ENCODE peak calls at places on chromosomes 1 and 21, in four cellular contexts. One of them, this sample, is unnamed.
A peak's percentile ranks its signal among the peaks of the same experiment; 100 is the strongest.

GRCh38 chr1:170267317-170267716 is 121.6 kb downstream of the NTMT2 start:
- DNase-seq in HepG2: no peak
- DNase-seq in HCT116: peak; percentile 19
- DNase-seq in H1: peak; percentile 15
- DNase-seq in this sample: no peak

GRCh38 chr1:75855010-75855409 is 58.3 kb downstream of the MSH4 start:
- DNase-seq in HepG2: peak; percentile 75
- DNase-seq in HCT116: peak; percentile 8
- DNase-seq in H1: no peak
- DNase-seq in this sample: peak; percentile 40

GRCh38 chr21:14114251-14114650 is 96.5 kb downstream of the LIPI start:
- DNase-seq in HepG2: no peak
- DNase-seq in HCT116: no peak
- DNase-seq in H1: no peak
- DNase-seq in this sample: no peak

GRCh38 chr1:67970088-67970487 is 80.3 kb downstream of the DIRAS3 start:
- DNase-seq in HepG2: no peak
- DNase-seq in HCT116: peak; percentile 63
- DNase-seq in H1: no peak
- DNase-seq in this sample: no peak

GRCh38 chr1:25468037-25468436 is 37.3 kb downstream of the MACO1 start:
- DNase-seq in HepG2: no peak
- DNase-seq in HCT116: no peak
- DNase-seq in H1: no peak
- DNase-seq in this sample: no peak

GRCh38 chr1:40951943-40952743 is 27.4 kb upstream of the CTPS1 start:
- DNase-seq in HepG2: peak; percentile 61
- DNase-seq in HCT116: peak; percentile 62
- DNase-seq in H1: peak; percentile 67
- DNase-seq in this sample: peak; percentile 84

GRCh38 chr21:16363563-16363962 is 633.8 kb downstream of the USP25 start:
- DNase-seq in HepG2: no peak
- DNase-seq in HCT116: no peak
- DNase-seq in H1: no peak
- DNase-seq in this sample: no peak

GRCh38 chr1:55951291-55951690 is 628.1 kb downstream of the PLPP3 start:
- DNase-seq in HepG2: no peak
- DNase-seq in HCT116: no peak
- DNase-seq in H1: no peak
- DNase-seq in this sample: no peak

GRCh38 chr21:14306143-14306907 is 76.6 kb downstream of the HSPA13 start:
- DNase-seq in HepG2: no peak
- DNase-seq in HCT116: no peak
- DNase-seq in H1: no peak
- DNase-seq in this sample: no peak

GRCh38 chr1:207887542-207887941 is 23.4 kb downstream of the CD34 start:
- DNase-seq in HepG2: no peak
- DNase-seq in HCT116: no peak
- DNase-seq in H1: no peak
- DNase-seq in this sample: no peak

GRCh38 chr1:208044568-208045241 is 133.8 kb upstream of the CD34 start:
- DNase-seq in HepG2: no peak
- DNase-seq in HCT116: no peak
- DNase-seq in H1: no peak
- DNase-seq in this sample: no peak

GRCh38 chr1:205849619-205850355 is at the start of gene PM20D1:
- DNase-seq in HepG2: no peak
- DNase-seq in HCT116: no peak
- DNase-seq in H1: peak; percentile 19
- DNase-seq in this sample: peak; percentile 80

GRCh38 chr1:239268007-239268406 is 118.4 kb upstream of the CHRM3 start:
- DNase-seq in HepG2: no peak
- DNase-seq in HCT116: no peak
- DNase-seq in H1: no peak
- DNase-seq in this sample: no peak

GRCh38 chr1:169692766-169693460 is 18.5 kb downstream of the SELL start:
- DNase-seq in HepG2: no peak
- DNase-seq in HCT116: no peak
- DNase-seq in H1: no peak
- DNase-seq in this sample: no peak

GRCh38 chr1:16231331-16232315 is 5.4 kb downstream of the CPLANE2 start:
- DNase-seq in HepG2: no peak
- DNase-seq in HCT116: no peak
- DNase-seq in H1: no peak
- DNase-seq in this sample: peak; percentile 59

GRCh38 chr1:6104631-6105030 is 58.9 kb downstream of the KCNAB2 start:
- DNase-seq in HepG2: no peak
- DNase-seq in HCT116: no peak
- DNase-seq in H1: no peak
- DNase-seq in this sample: no peak

GRCh38 chr1:67085326-67085725 is 31.4 kb upstream of the SLC35D1 start:
- DNase-seq in HepG2: no peak
- DNase-seq in HCT116: no peak
- DNase-seq in H1: no peak
- DNase-seq in this sample: no peak

GRCh38 chr1:204207136-204207616 is 6.6 kb downstream of the GOLT1A start:
- DNase-seq in HepG2: peak; percentile 19
- DNase-seq in HCT116: peak; percentile 18
- DNase-seq in H1: peak; percentile 41
- DNase-seq in this sample: peak; percentile 70

GRCh38 chr1:151706464-151707415 is 9.9 kb downstream of the CELF3 start:
- DNase-seq in HepG2: no peak
- DNase-seq in HCT116: no peak
- DNase-seq in H1: no peak
- DNase-seq in this sample: no peak

GRCh38 chr1:111600886-111601386 is 18.7 kb upstream of the RAP1A start:
- DNase-seq in HepG2: no peak
- DNase-seq in HCT116: no peak
- DNase-seq in H1: no peak
- DNase-seq in this sample: no peak

GRCh38 chr1:99728494-99729235 is 37.8 kb downstream of the FRRS1 start:
- DNase-seq in HepG2: peak; percentile 56
- DNase-seq in HCT116: peak; percentile 41
- DNase-seq in H1: no peak
- DNase-seq in this sample: peak; percentile 21

GRCh38 chr1:243411472-243411871 is 155.6 kb downstream of the SDCCAG8 start:
- DNase-seq in HepG2: no peak
- DNase-seq in HCT116: no peak
- DNase-seq in H1: no peak
- DNase-seq in this sample: no peak

GRCh38 chr1:154474802-154475201 is 27.2 kb upstream of the TDRD10 start:
- DNase-seq in HepG2: peak; percentile 51
- DNase-seq in HCT116: peak; percentile 73
- DNase-seq in H1: no peak
- DNase-seq in this sample: no peak

GRCh38 chr1:246136477-246136876 is 370.6 kb downstream of the SMYD3 start:
- DNase-seq in HepG2: no peak
- DNase-seq in HCT116: no peak
- DNase-seq in H1: no peak
- DNase-seq in this sample: no peak

GRCh38 chr1:163747855-163748254 is 426.1 kb downstream of the NUF2 start:
- DNase-seq in HepG2: no peak
- DNase-seq in HCT116: no peak
- DNase-seq in H1: no peak
- DNase-seq in this sample: no peak

GRCh38 chr1:22320703-22321344 is 130.8 kb upstream of the ZBTB40 start:
- DNase-seq in HepG2: no peak
- DNase-seq in HCT116: no peak
- DNase-seq in H1: no peak
- DNase-seq in this sample: no peak

GRCh38 chr1:235946570-235946981 is 79.9 kb upstream of the LYST start:
- DNase-seq in HepG2: no peak
- DNase-seq in HCT116: no peak
- DNase-seq in H1: no peak
- DNase-seq in this sample: no peak

GRCh38 chr1:223353939-223354338 is 10.0 kb downstream of the SUSD4 start:
- DNase-seq in HepG2: no peak
- DNase-seq in HCT116: no peak
- DNase-seq in H1: no peak
- DNase-seq in this sample: no peak

GRCh38 chr1:150609726-150610125 is 19.7 kb downstream of the ENSA start:
- DNase-seq in HepG2: no peak
- DNase-seq in HCT116: no peak
- DNase-seq in H1: no peak
- DNase-seq in this sample: no peak

GRCh38 chr1:94406446-94406845 is 11.7 kb upstream of the ABCD3 start:
- DNase-seq in HepG2: no peak
- DNase-seq in HCT116: no peak
- DNase-seq in H1: no peak
- DNase-seq in this sample: no peak

GRCh38 chr1:115492880-115493279 is 148.9 kb upstream of the VANGL1 start:
- DNase-seq in HepG2: no peak
- DNase-seq in HCT116: no peak
- DNase-seq in H1: no peak
- DNase-seq in this sample: no peak

GRCh38 chr21:23452384-23453083 is 2154.7 kb downstream of the MRPL39 start:
- DNase-seq in HepG2: no peak
- DNase-seq in HCT116: no peak
- DNase-seq in H1: peak; percentile 54
- DNase-seq in this sample: no peak

GRCh38 chr21:25955646-25956045 is 214.9 kb downstream of the APP start:
- DNase-seq in HepG2: no peak
- DNase-seq in HCT116: no peak
- DNase-seq in H1: no peak
- DNase-seq in this sample: no peak

GRCh38 chr1:231093158-231093922 is 53.3 kb upstream of the FAM89A start:
- DNase-seq in HepG2: no peak
- DNase-seq in HCT116: no peak
- DNase-seq in H1: no peak
- DNase-seq in this sample: peak; percentile 24

DNA sequence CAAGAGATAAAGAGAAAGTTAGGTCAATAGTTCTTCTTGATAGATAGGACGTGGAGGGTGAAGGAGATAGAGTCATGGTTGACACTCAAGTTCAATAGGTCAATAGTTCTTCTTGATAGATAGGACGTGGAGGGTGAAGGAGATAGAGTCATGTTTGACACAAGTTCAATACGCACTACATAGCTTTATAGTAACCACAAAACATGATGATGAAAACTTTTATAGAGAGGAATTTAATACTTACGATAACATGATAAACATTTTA is 5.8 kb upstream of the DDX59 start:
- DNase-seq in HepG2: no peak
- DNase-seq in HCT116: no peak
- DNase-seq in H1: no peak
- DNase-seq in this sample: no peak
- TF ChIP-seq FOSL1 in HepG2: no peak
- TF ChIP-seq FOSL1 in HCT116: no peak
- TF ChIP-seq FOSL1 in H1: no peak
- TF ChIP-seq FOSL1 in this sample: no peak

DNA sequence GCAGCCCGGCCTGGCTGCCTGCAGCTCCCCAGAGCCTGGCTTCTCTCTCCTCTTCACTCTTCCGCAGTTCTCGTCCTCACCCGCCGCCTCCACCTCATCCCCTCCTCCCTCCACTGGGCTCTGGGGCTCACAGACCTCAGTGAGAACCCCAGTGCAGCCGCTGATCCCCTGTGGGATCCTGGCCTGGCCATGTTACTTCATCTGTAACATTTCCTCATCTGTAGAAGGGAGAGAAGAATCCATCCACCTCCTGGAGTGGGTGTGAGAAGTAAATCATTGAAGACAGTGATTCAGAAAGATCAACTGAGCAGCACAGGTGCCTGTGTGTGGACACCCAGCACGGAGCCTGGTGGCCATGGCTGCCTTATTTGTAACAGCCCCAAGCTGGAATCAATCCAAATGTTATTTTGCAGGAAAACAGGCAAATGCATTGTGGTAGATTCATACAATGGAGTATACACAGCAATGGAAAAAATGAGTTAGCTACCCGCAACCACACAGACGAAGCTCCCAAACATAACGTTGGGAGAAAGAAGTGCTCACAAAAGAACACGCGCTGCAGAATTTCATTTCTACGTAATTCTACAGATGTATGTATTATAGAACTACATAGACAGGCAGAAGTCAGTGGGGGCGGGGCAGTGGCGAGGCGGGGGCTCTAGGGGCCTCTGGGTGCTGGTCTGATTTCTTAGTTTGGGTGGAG is 8.7 kb downstream of the LAPTM5 start:
- DNase-seq in HepG2: no peak
- DNase-seq in HCT116: no peak
- DNase-seq in H1: no peak
- DNase-seq in this sample: no peak
- TF ChIP-seq FOSL1 in HepG2: no peak
- TF ChIP-seq FOSL1 in HCT116: no peak
- TF ChIP-seq FOSL1 in H1: no peak
- TF ChIP-seq FOSL1 in this sample: no peak

GRCh38 chr1:1268284-1268682 is 5.4 kb downstream of the UBE2J2 start:
- DNase-seq in HepG2: no peak
- DNase-seq in HCT116: no peak
- DNase-seq in H1: no peak
- DNase-seq in this sample: no peak

GRCh38 chr1:1267488-1268283 is 6.0 kb downstream of the UBE2J2 start:
- DNase-seq in HepG2: no peak
- DNase-seq in HCT116: no peak
- DNase-seq in H1: no peak
- DNase-seq in this sample: no peak

GRCh38 chr1:1262759-1263158 is 10.9 kb downstream of the UBE2J2 start:
- DNase-seq in HepG2: no peak
- DNase-seq in HCT116: no peak
- DNase-seq in H1: no peak
- DNase-seq in this sample: no peak

GRCh38 chr1:1264026-1264425 is 9.6 kb downstream of the UBE2J2 start:
- DNase-seq in HepG2: no peak
- DNase-seq in HCT116: no peak
- DNase-seq in H1: no peak
- DNase-seq in this sample: no peak

DNA sequence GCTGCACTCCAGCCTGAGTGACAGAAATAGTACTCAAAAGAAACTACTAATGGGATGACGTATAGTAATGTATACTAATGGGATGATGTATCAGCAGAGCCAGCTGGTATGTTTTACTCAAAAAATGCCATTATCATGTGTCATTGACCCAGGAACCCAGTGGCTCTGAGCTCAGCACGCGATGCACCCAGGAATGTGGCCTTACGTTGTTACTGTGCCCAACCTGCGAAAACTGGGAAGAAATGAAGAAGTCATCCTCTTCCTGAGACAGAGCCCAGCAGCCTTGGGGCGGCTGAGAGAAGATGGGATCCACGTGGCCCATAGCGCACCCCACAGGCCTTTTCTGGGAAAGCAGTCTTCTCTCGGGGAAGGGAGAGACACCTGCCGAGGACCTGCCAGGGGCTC is 8.8 kb downstream of the UBE2J2 start:
- DNase-seq in HepG2: no peak
- DNase-seq in HCT116: no peak
- DNase-seq in H1: no peak
- DNase-seq in this sample: peak; percentile 54
- TF ChIP-seq FOSL1 in HepG2: no peak
- TF ChIP-seq FOSL1 in HCT116: no peak
- TF ChIP-seq FOSL1 in H1: no peak
- TF ChIP-seq FOSL1 in this sample: no peak

GRCh38 chr1:10634428-10635384 is 160.0 kb downstream of the PEX14 start:
- DNase-seq in HepG2: no peak
- DNase-seq in HCT116: no peak
- DNase-seq in H1: no peak
- DNase-seq in this sample: no peak
- TF ChIP-seq FOSL1 in HepG2: no peak
- TF ChIP-seq FOSL1 in HCT116: no peak
- TF ChIP-seq FOSL1 in H1: no peak
- TF ChIP-seq FOSL1 in this sample: no peak